ENCODE peak calls at places on chromosomes 11 and 22, in five cellular contexts. T is colonic mucosa, Z is lower lobe of right lung, G is NCI-H187, J is SHP77. R is an unnamed sample.

GRCh38 chr11:23288001-23288783 is 427.9 kb upstream of the CCDC179 start:
- DNase-seq in T (no peak), G (no peak), J (no peak), Z (no peak), R (no peak)

GRCh38 chr11:114172871-114173444 is 113.4 kb downstream of the ZBTB16 start:
- DNase-seq in T (no peak), G (no peak), J (no peak), Z (no peak), R (no peak)

GRCh38 chr11:73866586-73866996 is 10.1 kb downstream of the COA4 start:
- DNase-seq in T (no peak), J (peak; percentile 3), Z (no peak), G (no peak), R (no peak)

GRCh38 chr11:11169715-11170351 is 183.2 kb downstream of the CSNK2A3 start:
- DNase-seq in J (no peak), Z (no peak), G (no peak), T (no peak), R (no peak)

GRCh38 chr11:8533332-8533731 is 60.7 kb downstream of the STK33 start:
- DNase-seq in T (no peak), J (no peak), Z (no peak), G (no peak), R (no peak)

GRCh38 chr11:112719736-112720525 is 241.3 kb upstream of the NCAM1 start:
- DNase-seq in J (no peak), T (no peak), G (no peak), Z (no peak), R (no peak)

GRCh38 chr11:36447514-36447913 is 62.6 kb downstream of the TRAF6 start:
- DNase-seq in Z (no peak), T (no peak), J (no peak), G (no peak), R (no peak)

GRCh38 chr11:32297629-32298028 is 137.7 kb downstream of the WT1 start:
- DNase-seq in J (peak; percentile 8), Z (no peak), G (no peak), T (no peak), R (no peak)

GRCh38 chr22:17707526-17707925 is 66.7 kb downstream of the BID start:
- DNase-seq in J (no peak), T (no peak), G (no peak), Z (no peak), R (no peak)

GRCh38 chr11:116072776-116073175 is 568.6 kb upstream of the CADM1 start:
- DNase-seq in G (no peak), T (no peak), Z (no peak), J (no peak), R (no peak)

GRCh38 chr11:115134886-115135285 is 369.3 kb downstream of the CADM1 start:
- DNase-seq in J (peak; percentile 6), Z (no peak), G (peak; percentile 57), T (no peak), R (no peak)

GRCh38 chr22:39553429-39553828 is 17.1 kb upstream of the CACNA1I start:
- DNase-seq in J (no peak), G (no peak), T (no peak), Z (no peak), R (no peak)

GRCh38 chr22:22614065-22614464 is 30.3 kb upstream of the GGTLC2 start:
- DNase-seq in G (no peak), T (no peak), J (no peak), Z (no peak), R (no peak)

GRCh38 chr22:37675930-37676571 is 615 bp downstream of the LGALS1 start:
- DNase-seq in Z (peak; percentile 53), T (peak; percentile 62), G (no peak), J (no peak), R (no peak)

R was measured in NCI-H510A.